ENCODE peak calls at places on chromosome X, in ten cellular contexts. One of them, this sample, is unnamed.

GRCh38 chrX:106917830-106918500 is 2.2 kb upstream of the CLDN2 start:
- DNase-seq in WERI-Rb-1: no peak
- DNase-seq in lower leg skin: no peak
- DNase-seq in H9: no peak
- DNase-seq in BJ: no peak
- DNase-seq in fibroblast of mammary gland: peak
- DNase-seq in GM23338: no peak
- DNase-seq in brain microvascular endothelial cell: peak
- DNase-seq in A549: peak
- DNase-seq in GM12878: no peak
- DNase-seq in this sample: no peak

GRCh38 chrX:112056886-112057285 is 25.7 kb downstream of the TRPC5 start:
- DNase-seq in brain microvascular endothelial cell: no peak
- DNase-seq in fibroblast of mammary gland: no peak
- DNase-seq in GM23338: no peak
- DNase-seq in H9: no peak
- DNase-seq in lower leg skin: no peak
- DNase-seq in GM12878: peak
- DNase-seq in BJ: no peak
- DNase-seq in A549: no peak
- DNase-seq in WERI-Rb-1: no peak
- DNase-seq in this sample: no peak

GRCh38 chrX:38578152-38578551 is 16.8 kb downstream of the TSPAN7 start:
- DNase-seq in fibroblast of mammary gland: no peak
- DNase-seq in GM23338: no peak
- DNase-seq in BJ: no peak
- DNase-seq in GM12878: no peak
- DNase-seq in lower leg skin: no peak
- DNase-seq in A549: no peak
- DNase-seq in brain microvascular endothelial cell: no peak
- DNase-seq in H9: no peak
- DNase-seq in WERI-Rb-1: peak
- DNase-seq in this sample: no peak

GRCh38 chrX:30812326-30812725 is 76.7 kb downstream of the TAB3 start:
- DNase-seq in brain microvascular endothelial cell: no peak
- DNase-seq in GM12878: no peak
- DNase-seq in GM23338: no peak
- DNase-seq in WERI-Rb-1: no peak
- DNase-seq in H9: no peak
- DNase-seq in lower leg skin: no peak
- DNase-seq in BJ: no peak
- DNase-seq in fibroblast of mammary gland: no peak
- DNase-seq in A549: no peak
- DNase-seq in this sample: peak

GRCh38 chrX:47936940-47937317 is 66.9 kb downstream of the ZNF182 start:
- DNase-seq in GM12878: no peak
- DNase-seq in BJ: no peak
- DNase-seq in GM23338: no peak
- DNase-seq in brain microvascular endothelial cell: no peak
- DNase-seq in WERI-Rb-1: no peak
- DNase-seq in A549: no peak
- DNase-seq in H9: no peak
- DNase-seq in lower leg skin: no peak
- DNase-seq in fibroblast of mammary gland: no peak
- DNase-seq in this sample: no peak

GRCh38 chrX:40809210-40809609 is 73.9 kb upstream of the MED14 start:
- DNase-seq in WERI-Rb-1: peak
- DNase-seq in GM12878: no peak
- DNase-seq in lower leg skin: no peak
- DNase-seq in A549: peak
- DNase-seq in H9: no peak
- DNase-seq in BJ: no peak
- DNase-seq in brain microvascular endothelial cell: no peak
- DNase-seq in GM23338: no peak
- DNase-seq in fibroblast of mammary gland: peak
- DNase-seq in this sample: no peak

GRCh38 chrX:150032742-150033141 is 94.5 kb upstream of the EOLA2 start:
- DNase-seq in lower leg skin: no peak
- DNase-seq in fibroblast of mammary gland: peak
- DNase-seq in BJ: peak
- DNase-seq in brain microvascular endothelial cell: peak
- DNase-seq in GM12878: no peak
- DNase-seq in H9: no peak
- DNase-seq in GM23338: no peak
- DNase-seq in A549: peak
- DNase-seq in WERI-Rb-1: no peak
- DNase-seq in this sample: no peak

GRCh38 chrX:21883258-21883657 is 27.5 kb downstream of the YY2 start:
- DNase-seq in GM23338: no peak
- DNase-seq in lower leg skin: no peak
- DNase-seq in brain microvascular endothelial cell: peak
- DNase-seq in H9: no peak
- DNase-seq in WERI-Rb-1: no peak
- DNase-seq in fibroblast of mammary gland: no peak
- DNase-seq in A549: peak
- DNase-seq in GM12878: no peak
- DNase-seq in BJ: no peak
- DNase-seq in this sample: no peak

GRCh38 chrX:134886201-134886600 is 104.6 kb upstream of the SMIM10 start:
- DNase-seq in GM23338: no peak
- DNase-seq in brain microvascular endothelial cell: no peak
- DNase-seq in GM12878: no peak
- DNase-seq in fibroblast of mammary gland: peak
- DNase-seq in BJ: no peak
- DNase-seq in H9: no peak
- DNase-seq in WERI-Rb-1: no peak
- DNase-seq in A549: peak
- DNase-seq in lower leg skin: no peak
- DNase-seq in this sample: no peak

GRCh38 chrX:136762820-136763452 is 17.8 kb downstream of the ARHGEF6 start:
- DNase-seq in lower leg skin: no peak
- DNase-seq in A549: no peak
- DNase-seq in H9: no peak
- DNase-seq in brain microvascular endothelial cell: no peak
- DNase-seq in GM23338: no peak
- DNase-seq in WERI-Rb-1: no peak
- DNase-seq in fibroblast of mammary gland: no peak
- DNase-seq in BJ: no peak
- DNase-seq in GM12878: no peak
- DNase-seq in this sample: no peak

GRCh38 chrX:69137911-69138310 is 27.3 kb downstream of the PJA1 start:
- DNase-seq in fibroblast of mammary gland: peak
- DNase-seq in A549: no peak
- DNase-seq in WERI-Rb-1: no peak
- DNase-seq in GM23338: no peak
- DNase-seq in H9: no peak
- DNase-seq in GM12878: no peak
- DNase-seq in BJ: no peak
- DNase-seq in brain microvascular endothelial cell: no peak
- DNase-seq in lower leg skin: no peak
- DNase-seq in this sample: no peak

GRCh38 chrX:69137371-69137881 is 27.8 kb downstream of the PJA1 start:
- DNase-seq in fibroblast of mammary gland: peak
- DNase-seq in brain microvascular endothelial cell: peak
- DNase-seq in BJ: no peak
- DNase-seq in WERI-Rb-1: no peak
- DNase-seq in H9: peak
- DNase-seq in A549: no peak
- DNase-seq in GM23338: peak
- DNase-seq in GM12878: no peak
- DNase-seq in lower leg skin: no peak
- DNase-seq in this sample: no peak

GRCh38 chrX:69136546-69137331 is 28.5 kb downstream of the PJA1 start:
- DNase-seq in BJ: no peak
- DNase-seq in A549: no peak
- DNase-seq in GM12878: no peak
- DNase-seq in fibroblast of mammary gland: no peak
- DNase-seq in H9: peak
- DNase-seq in lower leg skin: no peak
- DNase-seq in brain microvascular endothelial cell: no peak
- DNase-seq in WERI-Rb-1: no peak
- DNase-seq in GM23338: peak
- DNase-seq in this sample: no peak

GRCh38 chrX:69130448-69130847 is 34.8 kb downstream of the PJA1 start:
- DNase-seq in GM23338: no peak
- DNase-seq in lower leg skin: no peak
- DNase-seq in fibroblast of mammary gland: no peak
- DNase-seq in BJ: no peak
- DNase-seq in WERI-Rb-1: no peak
- DNase-seq in A549: no peak
- DNase-seq in brain microvascular endothelial cell: no peak
- DNase-seq in GM12878: no peak
- DNase-seq in H9: no peak
- DNase-seq in this sample: no peak

GRCh38 chrX:69133561-69134542 is 31.4 kb downstream of the PJA1 start:
- DNase-seq in GM12878: no peak
- DNase-seq in BJ: no peak
- DNase-seq in H9: peak
- DNase-seq in A549: peak
- DNase-seq in brain microvascular endothelial cell: peak
- DNase-seq in lower leg skin: no peak
- DNase-seq in fibroblast of mammary gland: peak
- DNase-seq in GM23338: peak
- DNase-seq in WERI-Rb-1: peak
- DNase-seq in this sample: no peak
- TF ChIP-seq CTCF in GM12878: peak
- TF ChIP-seq CTCF in BJ: peak
- TF ChIP-seq CTCF in H9: peak
- TF ChIP-seq CTCF in A549: peak
- TF ChIP-seq CTCF in brain microvascular endothelial cell: peak
- TF ChIP-seq CTCF in lower leg skin: no peak
- TF ChIP-seq CTCF in fibroblast of mammary gland: peak
- TF ChIP-seq CTCF in GM23338: peak
- TF ChIP-seq CTCF in WERI-Rb-1: peak
- TF ChIP-seq CTCF in this sample: no peak

GRCh38 chrX:24515447-24515846 is 50.4 kb downstream of the PDK3 start:
- DNase-seq in GM12878: no peak
- DNase-seq in H9: no peak
- DNase-seq in GM23338: peak
- DNase-seq in A549: peak
- DNase-seq in WERI-Rb-1: no peak
- DNase-seq in lower leg skin: no peak
- DNase-seq in BJ: no peak
- DNase-seq in fibroblast of mammary gland: peak
- DNase-seq in brain microvascular endothelial cell: peak
- DNase-seq in this sample: no peak
- TF ChIP-seq CTCF in GM12878: peak
- TF ChIP-seq CTCF in H9: peak
- TF ChIP-seq CTCF in GM23338: peak
- TF ChIP-seq CTCF in A549: peak
- TF ChIP-seq CTCF in WERI-Rb-1: peak
- TF ChIP-seq CTCF in lower leg skin: no peak
- TF ChIP-seq CTCF in BJ: peak
- TF ChIP-seq CTCF in fibroblast of mammary gland: peak
- TF ChIP-seq CTCF in brain microvascular endothelial cell: peak
- TF ChIP-seq CTCF in this sample: no peak

DNA sequence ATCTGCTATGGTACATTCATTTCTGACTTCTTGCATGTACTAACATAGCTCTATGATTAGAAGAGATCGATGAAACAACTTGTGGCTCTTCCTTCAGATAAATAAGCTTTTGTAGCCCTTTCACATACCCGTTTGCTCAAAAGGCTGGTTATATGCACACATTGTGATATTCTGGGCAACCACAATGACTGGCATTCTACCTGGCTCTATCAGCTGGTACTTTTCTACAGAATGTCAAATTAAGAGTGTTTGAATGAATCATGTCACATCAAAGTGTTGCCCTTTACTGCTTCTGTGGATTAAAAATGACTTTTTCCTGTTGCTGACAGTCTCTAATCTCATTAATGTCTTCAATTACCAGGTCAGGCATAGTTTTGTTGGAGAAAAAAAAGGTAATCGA is 11.6 kb downstream of the PGRMC1 start:
- DNase-seq in BJ: no peak
- DNase-seq in WERI-Rb-1: no peak
- DNase-seq in A549: no peak
- DNase-seq in lower leg skin: no peak
- DNase-seq in brain microvascular endothelial cell: no peak
- DNase-seq in H9: no peak
- DNase-seq in GM23338: no peak
- DNase-seq in GM12878: no peak
- DNase-seq in fibroblast of mammary gland: no peak
- DNase-seq in this sample: no peak
- TF ChIP-seq CTCF in BJ: no peak
- TF ChIP-seq CTCF in WERI-Rb-1: no peak
- TF ChIP-seq CTCF in A549: no peak
- TF ChIP-seq CTCF in lower leg skin: no peak
- TF ChIP-seq CTCF in brain microvascular endothelial cell: no peak
- TF ChIP-seq CTCF in H9: no peak
- TF ChIP-seq CTCF in GM23338: no peak
- TF ChIP-seq CTCF in GM12878: no peak
- TF ChIP-seq CTCF in fibroblast of mammary gland: no peak
- TF ChIP-seq CTCF in this sample: no peak

DNA sequence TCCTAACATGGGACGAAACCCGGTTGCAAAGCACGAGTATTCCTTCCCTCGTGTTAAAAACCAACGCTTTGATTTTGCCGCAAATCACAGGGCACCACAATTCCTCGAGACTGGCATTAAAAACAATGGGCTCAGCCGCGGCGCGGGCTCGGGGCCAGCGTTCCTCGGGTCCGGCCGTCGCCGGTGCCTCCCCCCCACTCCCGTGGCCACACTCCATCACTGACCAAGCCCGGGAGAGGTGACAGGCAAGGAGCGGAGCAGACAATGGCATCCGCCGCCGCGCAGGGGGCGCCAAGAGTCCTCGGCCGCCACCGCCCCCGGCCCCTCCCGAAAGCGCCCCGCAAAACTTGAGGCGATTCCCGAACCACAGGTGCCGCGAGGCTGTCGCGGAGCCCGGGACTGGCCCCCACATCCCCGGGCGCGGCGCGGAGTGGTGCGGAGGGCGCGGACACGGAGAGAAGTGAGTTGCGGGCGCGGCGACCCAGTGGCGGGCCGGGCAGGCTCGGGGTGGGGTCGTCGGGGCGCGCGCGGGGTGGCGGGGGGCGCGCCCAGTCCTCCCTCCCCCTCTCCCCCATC is 445 bp downstream of the AP1S2 start:
- DNase-seq in GM23338: peak
- DNase-seq in A549: peak
- DNase-seq in GM12878: no peak
- DNase-seq in BJ: no peak
- DNase-seq in lower leg skin: peak
- DNase-seq in fibroblast of mammary gland: peak
- DNase-seq in H9: peak
- DNase-seq in brain microvascular endothelial cell: no peak
- DNase-seq in WERI-Rb-1: peak
- DNase-seq in this sample: peak
- TF ChIP-seq CTCF in GM23338: peak
- TF ChIP-seq CTCF in A549: no peak
- TF ChIP-seq CTCF in GM12878: peak
- TF ChIP-seq CTCF in BJ: peak
- TF ChIP-seq CTCF in lower leg skin: no peak
- TF ChIP-seq CTCF in fibroblast of mammary gland: no peak
- TF ChIP-seq CTCF in H9: peak
- TF ChIP-seq CTCF in brain microvascular endothelial cell: no peak
- TF ChIP-seq CTCF in WERI-Rb-1: peak
- TF ChIP-seq CTCF in this sample: peak

GRCh38 chrX:17323397-17323796 is 51.6 kb upstream of the NHS start:
- DNase-seq in lower leg skin: no peak
- DNase-seq in GM23338: no peak
- DNase-seq in fibroblast of mammary gland: no peak
- DNase-seq in A549: no peak
- DNase-seq in H9: no peak
- DNase-seq in WERI-Rb-1: no peak
- DNase-seq in GM12878: no peak
- DNase-seq in BJ: no peak
- DNase-seq in brain microvascular endothelial cell: no peak
- DNase-seq in this sample: no peak
- TF ChIP-seq CTCF in lower leg skin: no peak
- TF ChIP-seq CTCF in GM23338: peak
- TF ChIP-seq CTCF in fibroblast of mammary gland: no peak
- TF ChIP-seq CTCF in A549: no peak
- TF ChIP-seq CTCF in H9: peak
- TF ChIP-seq CTCF in WERI-Rb-1: no peak
- TF ChIP-seq CTCF in GM12878: no peak
- TF ChIP-seq CTCF in BJ: no peak
- TF ChIP-seq CTCF in brain microvascular endothelial cell: no peak
- TF ChIP-seq CTCF in this sample: no peak

This sample was measured in GM10248.